ENCODE peak calls at places on chromosome 5, in seven cellular contexts. R is lung, Z is transverse colon, S is spleen, L is BE2C, H is endothelial cell of umbilical vein, D is iPS DF 6.9. T is an unnamed sample.
A peak's percentile ranks its signal among the peaks of the same experiment; 100 is the strongest.

GRCh38 chr5:74648835-74649286 is 8.3 kb upstream of the ENC1 start:
- DNase-seq in D (no peak), S (no peak), Z (no peak), H (peak; percentile 69), L (peak; percentile 36), R (no peak), T (peak; percentile 64)

GRCh38 chr5:171470420-171470819 is 51.0 kb downstream of the FGF18 start:
- DNase-seq in Z (no peak), R (no peak), S (no peak), H (no peak), D (no peak), L (no peak), T (no peak)

GRCh38 chr5:136910625-136911024 is 545.3 kb upstream of the TRPC7 start:
- DNase-seq in R (no peak), L (no peak), D (no peak), H (no peak), Z (no peak), S (no peak), T (no peak)

GRCh38 chr5:172417983-172418630 is 36.2 kb downstream of the SH3PXD2B start:
- DNase-seq in D (no peak), L (peak; percentile 26), S (peak; percentile 12), R (peak; percentile 89), Z (peak; percentile 82), H (peak; percentile 80), T (no peak)

GRCh38 chr5:11504794-11505193 is 399.5 kb downstream of the CTNND2 start:
- DNase-seq in Z (no peak), H (no peak), D (no peak), R (no peak), S (no peak), L (peak; percentile 54), T (no peak)

GRCh38 chr5:53038196-53038847 is 49.2 kb downstream of the ITGA2 start:
- DNase-seq in D (no peak), Z (no peak), R (no peak), L (no peak), S (no peak), H (peak; percentile 10), T (no peak)

GRCh38 chr5:1315709-1316587 is 21.1 kb upstream of the TERT start:
- DNase-seq in H (no peak), L (no peak), D (peak; percentile 48), S (peak; percentile 84), Z (peak; percentile 88), R (peak; percentile 80), T (peak; percentile 100)

GRCh38 chr5:150623878-150624216 is 16.6 kb upstream of the SYNPO start:
- DNase-seq in H (no peak), R (no peak), S (no peak), Z (no peak), L (no peak), D (no peak), T (no peak)

GRCh38 chr5:55546991-55547390 is 12.2 kb upstream of the PLPP1 start:
- DNase-seq in Z (peak; percentile 29), H (no peak), D (no peak), L (no peak), S (no peak), R (no peak), T (peak; percentile 40)

GRCh38 chr5:177446184-177447065 is at the start of gene PRR7:
- DNase-seq in Z (peak; percentile 67), H (peak; percentile 56), D (no peak), R (peak; percentile 35), L (peak; percentile 85), S (peak; percentile 94), T (peak; percentile 63)

GRCh38 chr5:142748132-142748531 is 22.0 kb upstream of the ARHGAP26 start:
- DNase-seq in L (no peak), H (peak; percentile 18), R (no peak), Z (no peak), S (no peak), D (no peak), T (no peak)

GRCh38 chr5:108788142-108788541 is 40.4 kb downstream of the FER start:
- DNase-seq in D (no peak), S (no peak), L (peak; percentile 83), R (peak; percentile 49), H (no peak), Z (peak; percentile 37), T (no peak)

GRCh38 chr5:126369995-126370731 is 53.0 kb upstream of the GRAMD2B start:
- DNase-seq in S (no peak), L (no peak), H (no peak), R (no peak), Z (no peak), D (no peak), T (no peak)

GRCh38 chr5:98755406-98755805 is 18.1 kb upstream of the RGMB start:
- DNase-seq in R (no peak), S (no peak), Z (no peak), H (no peak), D (no peak), L (no peak), T (no peak)

GRCh38 chr5:170570492-170570891 is 66.7 kb downstream of the KCNIP1 start:
- DNase-seq in Z (no peak), R (no peak), H (no peak), S (no peak), L (no peak), D (no peak), T (no peak)

GRCh38 chr5:27437594-27438200 is 399.3 kb upstream of the CDH9 start:
- DNase-seq in H (no peak), R (no peak), S (no peak), L (no peak), D (no peak), Z (no peak), T (no peak)

GRCh38 chr5:34587355-34588241 is 68.5 kb upstream of the RAI14 start:
- DNase-seq in D (no peak), L (no peak), Z (no peak), H (peak; percentile 70), R (no peak), S (no peak), T (no peak)

GRCh38 chr5:14269395-14269794 is 126.3 kb downstream of the TRIO start:
- DNase-seq in D (no peak), Z (no peak), S (no peak), L (no peak), H (no peak), R (no peak), T (no peak)

GRCh38 chr5:116583085-116583766 is 8.6 kb upstream of the SEMA6A start:
- DNase-seq in Z (no peak), R (no peak), H (peak; percentile 76), D (no peak), L (no peak), S (no peak), T (no peak)

DNA sequence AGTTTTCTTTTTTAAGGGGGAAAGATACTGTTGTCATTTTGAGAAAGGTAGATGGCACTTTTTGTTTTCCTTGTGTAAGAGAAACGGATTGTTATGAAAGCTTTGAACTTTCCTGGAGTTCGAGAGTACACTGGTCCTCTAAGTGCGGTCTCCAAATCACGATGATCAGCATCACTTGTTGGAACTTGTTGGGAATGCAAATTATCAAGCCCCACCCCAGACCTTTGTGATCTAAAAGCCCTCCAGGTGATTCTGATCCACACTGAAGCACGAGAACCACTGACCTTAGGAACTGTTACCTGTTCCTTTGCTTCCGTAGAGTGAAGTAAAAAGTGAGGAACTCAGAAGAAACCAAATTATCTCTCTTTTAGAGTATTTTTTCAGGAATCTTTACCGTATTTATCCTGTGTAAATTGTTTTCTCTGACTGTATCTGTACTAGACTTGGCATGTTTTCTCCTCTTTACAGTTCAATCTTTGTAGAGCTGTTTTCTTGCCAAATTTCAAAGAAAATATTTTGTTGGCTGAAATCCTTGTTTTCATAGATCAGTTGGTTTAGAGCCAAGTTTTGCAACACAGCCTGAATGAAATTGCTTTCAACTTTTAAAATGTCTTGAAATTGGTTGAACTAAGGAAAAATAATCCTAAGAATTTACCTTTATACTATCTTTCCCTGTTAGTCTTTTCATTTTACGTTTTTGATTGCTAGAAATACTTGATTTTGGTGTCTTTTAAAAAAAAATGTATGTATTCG is 4.0 kb downstream of the MAT2B start:
- DNase-seq in R (peak; percentile 39), Z (peak; percentile 39), H (peak; percentile 81), S (no peak), L (no peak), D (no peak), T (no peak)
- H3K4me3 ChIP-seq in R (no peak overlapping the region), Z (no peak overlapping the region), H (peak overlapping the region; percentile 28), S (no peak overlapping the region), L (no peak overlapping the region), D (no peak overlapping the region), T (no peak overlapping the region)

GRCh38 chr5:111680737-111681413 is 76.1 kb downstream of the NREP start:
- DNase-seq in Z (peak; percentile 66), S (no peak), D (no peak), R (peak; percentile 69), H (peak; percentile 99), L (peak; percentile 78), T (no peak)

GRCh38 chr5:111681414-111681790 is 75.6 kb downstream of the NREP start:
- DNase-seq in Z (no peak), L (no peak), D (no peak), R (no peak), H (no peak), S (no peak), T (no peak)

GRCh38 chr5:111679611-111680010 is 77.4 kb downstream of the NREP start:
- DNase-seq in L (no peak), D (no peak), Z (no peak), R (no peak), H (no peak), S (no peak), T (no peak)

GRCh38 chr5:111685969-111686368 is 71.0 kb downstream of the NREP start:
- DNase-seq in S (no peak), H (no peak), Z (no peak), D (peak; percentile 35), R (no peak), L (no peak), T (peak; percentile 56)

GRCh38 chr5:111681791-111682190 is 75.2 kb downstream of the NREP start:
- DNase-seq in R (no peak), L (no peak), H (no peak), Z (no peak), S (no peak), D (no peak), T (no peak)
- H3K4me3 ChIP-seq in R (no peak overlapping the region), L (no peak overlapping the region), H (peak overlapping the region; percentile 1), Z (no peak overlapping the region), S (no peak overlapping the region), D (no peak overlapping the region), T (no peak overlapping the region)

GRCh38 chr5:25066239-25066638 is 421.5 kb upstream of the CDH10 start:
- DNase-seq in D (no peak), Z (no peak), H (no peak), L (no peak), R (no peak), S (no peak), T (no peak)
- H3K4me3 ChIP-seq in D (no peak overlapping the region), Z (no peak overlapping the region), H (no peak overlapping the region), L (no peak overlapping the region), R (no peak overlapping the region), S (no peak overlapping the region), T (no peak overlapping the region)

DNA sequence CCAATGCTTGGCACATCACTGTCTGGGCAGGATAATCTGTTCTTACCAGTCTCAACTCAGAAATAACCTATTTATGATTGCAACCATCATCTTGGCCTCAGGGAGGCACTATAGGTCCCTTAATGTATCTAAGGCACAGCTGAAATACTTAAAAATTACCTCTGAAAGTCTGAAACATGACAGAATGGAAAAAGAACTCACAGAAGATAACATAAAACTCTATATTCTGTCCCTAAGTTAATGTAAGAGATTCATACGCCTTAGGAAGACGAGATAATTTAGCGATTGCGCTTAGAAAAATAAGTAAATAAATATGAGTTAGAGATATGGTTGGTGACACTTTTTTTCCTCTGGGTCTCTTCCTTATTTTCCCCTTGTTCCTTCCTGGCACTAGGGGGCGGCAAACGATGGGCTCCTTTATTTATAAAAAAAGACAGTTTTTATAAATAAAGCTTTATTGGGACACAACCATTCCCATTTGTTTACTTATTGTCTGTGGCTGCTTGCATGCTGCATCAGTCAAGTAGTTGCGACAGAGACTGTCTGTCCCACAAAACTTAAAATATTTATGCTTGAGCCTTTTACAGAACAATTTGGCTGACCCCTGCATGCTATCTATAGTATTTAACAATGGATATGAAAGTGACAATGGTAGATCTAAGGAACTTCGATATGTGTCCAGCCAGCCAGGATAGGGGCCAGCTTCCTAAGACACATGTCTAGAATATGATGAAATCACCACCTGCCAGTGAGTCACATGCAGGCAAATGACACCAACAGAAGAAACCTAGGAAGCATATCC is 79.6 kb downstream of the PDE4D start:
- DNase-seq in H (peak; percentile 86), D (peak; percentile 39), R (no peak), Z (peak; percentile 23), L (peak; percentile 57), S (no peak), T (peak; percentile 50)
- H3K4me3 ChIP-seq in H (no peak overlapping the region), D (no peak overlapping the region), R (no peak overlapping the region), Z (no peak overlapping the region), L (peak overlapping the region; percentile 25), S (no peak overlapping the region), T (no peak overlapping the region)